ENCODE peak calls at places on chromosomes 6 and 20, in six cellular contexts. U, X, J, Z, V and Y are unnamed samples.

GRCh38 chr6:33271098-33271607 is 523 bp downstream of the VPS52 start:
- DNase-seq in U (no peak), X (no peak), J (no peak), Z (no peak), V (no peak), Y (no peak)

GRCh38 chr6:162772466-162772865 is 44.7 kb downstream of the PACRG start:
- DNase-seq in U (no peak), X (no peak), J (no peak), Z (no peak), V (no peak), Y (no peak)

GRCh38 chr6:25601797-25602679 is 50.0 kb upstream of the SCGN start:
- DNase-seq in U (peak), X (peak), J (peak), Z (no peak), V (no peak), Y (peak)

GRCh38 chr6:160102956-160103824 is 18.4 kb upstream of the SLC22A1 start:
- DNase-seq in U (peak), X (peak), J (peak), Z (no peak), V (no peak), Y (peak)

GRCh38 chr20:36826556-36827244 is 49.2 kb upstream of the TLDC2 start:
- DNase-seq in U (no peak), X (no peak), J (no peak), Z (no peak), V (no peak), Y (peak)

GRCh38 chr20:45611054-45611453 is 18.5 kb upstream of the WFDC10A start:
- DNase-seq in U (no peak), X (peak), J (no peak), Z (no peak), V (peak), Y (peak)

GRCh38 chr6:73774311-73774766 is 78.3 kb downstream of the CD109 start:
- DNase-seq in U (peak), X (peak), J (no peak), Z (no peak), V (no peak), Y (peak)

GRCh38 chr20:38692436-38693411 is 31.6 kb upstream of the SLC32A1 start:
- DNase-seq in U (peak), X (peak), J (peak), Z (no peak), V (peak), Y (peak)

GRCh38 chr6:80622641-80623040 is 516.2 kb downstream of the BCKDHB start:
- DNase-seq in U (no peak), X (no peak), J (peak), Z (no peak), V (no peak), Y (peak)

GRCh38 chr6:118353564-118353963 is 194.5 kb upstream of the PLN start:
- DNase-seq in U (no peak), X (no peak), J (no peak), Z (no peak), V (no peak), Y (no peak)

GRCh38 chr6:88840289-88840688 is 123.1 kb downstream of the RNGTT start:
- DNase-seq in U (no peak), X (no peak), J (no peak), Z (no peak), V (no peak), Y (no peak)

GRCh38 chr20:3980260-3981131 is 34.9 kb downstream of the RNF24 start:
- DNase-seq in U (no peak), X (peak), J (peak), Z (peak), V (no peak), Y (peak)

GRCh38 chr20:43323592-43323991 is 133.9 kb upstream of the PTPRT start:
- DNase-seq in U (no peak), X (no peak), J (no peak), Z (no peak), V (no peak), Y (no peak)

GRCh38 chr6:105954148-105954547 is 132.0 kb upstream of the PRDM1 start:
- DNase-seq in U (no peak), X (no peak), J (no peak), Z (no peak), V (no peak), Y (no peak)

GRCh38 chr20:50027611-50028105 is 44.9 kb downstream of the SNAI1 start:
- DNase-seq in U (no peak), X (peak), J (no peak), Z (peak), V (peak), Y (peak)

GRCh38 chr20:54002056-54002575 is 68.3 kb downstream of the BCAS1 start:
- DNase-seq in U (no peak), X (no peak), J (no peak), Z (no peak), V (no peak), Y (no peak)

GRCh38 chr6:138504764-138505689 is 5.7 kb upstream of the NHSL1 start:
- DNase-seq in U (no peak), X (no peak), J (no peak), Z (no peak), V (no peak), Y (no peak)

GRCh38 chr6:161245363-161245762 is 28.5 kb downstream of the AGPAT4 start:
- DNase-seq in U (no peak), X (no peak), J (no peak), Z (no peak), V (no peak), Y (no peak)

GRCh38 chr6:148952147-148953041 is 205.6 kb downstream of the UST start:
- DNase-seq in U (no peak), X (peak), J (no peak), Z (no peak), V (no peak), Y (peak)

GRCh38 chr6:70180904-70181599 is 121.8 kb downstream of the COL9A1 start:
- DNase-seq in U (no peak), X (no peak), J (no peak), Z (no peak), V (no peak), Y (no peak)

GRCh38 chr6:139520321-139520768 is 145.9 kb upstream of the CITED2 start:
- DNase-seq in U (no peak), X (peak), J (no peak), Z (no peak), V (no peak), Y (peak)

GRCh38 chr6:105263685-105264298 is 84.0 kb upstream of the POPDC3 start:
- DNase-seq in U (no peak), X (no peak), J (no peak), Z (no peak), V (no peak), Y (no peak)

GRCh38 chr6:43578748-43579147 is 2.8 kb downstream of the POLH start:
- DNase-seq in U (no peak), X (peak), J (no peak), Z (no peak), V (no peak), Y (no peak)

GRCh38 chr20:2932497-2932896 is 59.2 kb downstream of the PTPRA start:
- DNase-seq in U (peak), X (peak), J (no peak), Z (no peak), V (no peak), Y (no peak)

GRCh38 chr6:36364669-36365479 is 22.6 kb downstream of the ETV7 start:
- DNase-seq in U (no peak), X (peak), J (no peak), Z (no peak), V (no peak), Y (peak)

GRCh38 chr6:37272834-37273566 is 15.1 kb upstream of the TMEM217 start:
- DNase-seq in U (no peak), X (no peak), J (no peak), Z (no peak), V (no peak), Y (no peak)

GRCh38 chr20:5170341-5170740 is 43.5 kb downstream of the CDS2 start:
- DNase-seq in U (no peak), X (no peak), J (no peak), Z (no peak), V (no peak), Y (no peak)

GRCh38 chr6:79421707-79422484 is 115.3 kb downstream of the LCA5 start:
- DNase-seq in U (peak), X (peak), J (no peak), Z (no peak), V (no peak), Y (peak)

GRCh38 chr6:75337805-75338204 is 53.2 kb upstream of the TMEM30A start:
- DNase-seq in U (no peak), X (peak), J (no peak), Z (no peak), V (no peak), Y (peak)

GRCh38 chr6:129543981-129544380 is 166.0 kb downstream of the ARHGAP18 start:
- DNase-seq in U (no peak), X (peak), J (no peak), Z (no peak), V (no peak), Y (no peak)

GRCh38 chr6:100339574-100340255 is 125.0 kb downstream of the SIM1 start:
- DNase-seq in U (no peak), X (peak), J (no peak), Z (no peak), V (no peak), Y (peak)

GRCh38 chr6:40504274-40504673 is 82.9 kb downstream of the LRFN2 start:
- DNase-seq in U (no peak), X (no peak), J (no peak), Z (no peak), V (no peak), Y (peak)

GRCh38 chr6:157586088-157586414 is 205.1 kb downstream of the ZDHHC14 start:
- DNase-seq in U (no peak), X (peak), J (no peak), Z (no peak), V (no peak), Y (no peak)

GRCh38 chr6:13012271-13012670 is 295.7 kb downstream of the PHACTR1 start:
- DNase-seq in U (no peak), X (no peak), J (no peak), Z (no peak), V (no peak), Y (peak)

GRCh38 chr6:15327271-15327670 is 81.4 kb downstream of the JARID2 start:
- DNase-seq in U (no peak), X (no peak), J (no peak), Z (no peak), V (no peak), Y (peak)

GRCh38 chr20:2696646-2697045 is 4.1 kb downstream of the EBF4 start:
- DNase-seq in U (no peak), X (no peak), J (no peak), Z (no peak), V (no peak), Y (no peak)

GRCh38 chr6:18406955-18407738 is 20.0 kb downstream of the RNF144B start:
- DNase-seq in U (no peak), X (no peak), J (no peak), Z (no peak), V (no peak), Y (no peak)

GRCh38 chr6:78615430-78615904 is 251.9 kb upstream of the IRAK1BP1 start:
- DNase-seq in U (no peak), X (peak), J (no peak), Z (no peak), V (no peak), Y (peak)

DNA sequence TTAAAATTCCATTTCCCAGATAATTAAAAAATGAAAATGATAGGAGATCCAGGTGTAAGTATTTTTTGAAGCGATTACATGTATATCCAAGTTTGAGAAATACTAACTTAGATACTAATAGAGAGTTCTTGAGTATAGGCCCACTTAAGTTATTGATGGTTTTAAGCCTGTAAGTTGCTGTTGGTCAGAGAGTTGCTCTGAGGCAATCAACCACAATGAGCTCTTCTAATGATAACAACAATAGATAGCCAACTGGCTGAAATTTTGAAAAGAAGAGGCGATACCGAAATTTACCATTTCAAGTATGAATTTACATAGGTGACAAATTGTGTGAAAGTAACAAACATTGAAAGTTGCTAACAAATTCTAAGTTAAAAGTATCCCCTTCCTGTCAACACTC is 209.5 kb downstream of the MANEA start:
- DNase-seq in U (no peak), X (no peak), J (no peak), Z (no peak), V (no peak), Y (no peak)
- H3K4me3 ChIP-seq in U (no peak), X (no peak), J (no peak), Z (no peak), V (no peak), Y (no peak)

DNA sequence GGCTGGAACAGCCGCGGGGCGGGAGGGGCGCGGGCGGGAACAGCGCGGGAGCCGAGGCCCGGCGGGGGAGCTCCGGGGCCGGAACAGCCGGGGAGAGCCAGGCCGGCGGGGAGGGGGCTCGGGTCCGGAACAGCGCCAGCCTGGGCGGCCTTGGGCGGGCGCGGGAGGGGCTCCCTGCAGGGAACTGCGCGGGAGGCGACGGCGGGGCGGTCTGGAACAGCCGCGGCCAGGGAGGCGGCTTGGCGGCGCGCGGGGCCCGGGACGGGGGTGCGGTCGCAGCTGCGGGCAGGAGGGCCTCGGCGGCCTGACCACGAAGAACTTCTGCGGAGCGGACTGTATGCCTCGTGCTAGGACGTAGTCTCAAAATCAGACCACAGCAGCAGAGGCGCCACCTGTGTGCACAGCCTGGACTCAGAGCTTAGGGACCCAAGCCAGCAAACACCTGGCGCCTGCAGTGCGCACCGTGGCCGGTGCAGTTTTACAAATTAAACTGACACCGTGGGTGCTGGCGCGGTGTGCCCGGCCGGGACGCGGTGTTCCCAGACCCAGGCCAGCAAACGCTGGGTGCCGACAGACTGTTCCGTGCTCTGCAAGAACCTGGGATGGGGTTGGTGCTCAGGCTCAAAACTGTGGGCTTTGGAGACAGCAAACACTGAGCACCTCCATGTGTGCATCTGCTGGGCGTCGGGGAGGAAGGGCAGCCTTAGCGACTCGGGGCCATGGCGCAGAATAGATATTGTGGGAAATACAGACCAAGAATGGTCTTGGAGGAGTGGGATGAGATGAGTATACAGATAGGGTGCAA is 572 bp downstream of the ZNF341 start:
- DNase-seq in U (no peak), X (peak), J (peak), Z (peak), V (peak), Y (peak)
- TF ChIP-seq CTCF in U (no peak), X (no peak), J (no peak), Z (no peak), V (peak), Y (peak)

GRCh38 chr6:7139835-7140470 is 32.2 kb downstream of the RREB1 start:
- DNase-seq in U (no peak), X (no peak), J (no peak), Z (no peak), V (no peak), Y (no peak)

GRCh38 chr6:7137335-7138106 is 29.8 kb downstream of the RREB1 start:
- DNase-seq in U (peak), X (peak), J (peak), Z (peak), V (no peak), Y (peak)

GRCh38 chr6:7136859-7137334 is 29.1 kb downstream of the RREB1 start:
- DNase-seq in U (no peak), X (no peak), J (no peak), Z (no peak), V (no peak), Y (no peak)

GRCh38 chr6:7138921-7139358 is 31.2 kb downstream of the RREB1 start:
- DNase-seq in U (no peak), X (no peak), J (peak), Z (no peak), V (no peak), Y (no peak)

DNA sequence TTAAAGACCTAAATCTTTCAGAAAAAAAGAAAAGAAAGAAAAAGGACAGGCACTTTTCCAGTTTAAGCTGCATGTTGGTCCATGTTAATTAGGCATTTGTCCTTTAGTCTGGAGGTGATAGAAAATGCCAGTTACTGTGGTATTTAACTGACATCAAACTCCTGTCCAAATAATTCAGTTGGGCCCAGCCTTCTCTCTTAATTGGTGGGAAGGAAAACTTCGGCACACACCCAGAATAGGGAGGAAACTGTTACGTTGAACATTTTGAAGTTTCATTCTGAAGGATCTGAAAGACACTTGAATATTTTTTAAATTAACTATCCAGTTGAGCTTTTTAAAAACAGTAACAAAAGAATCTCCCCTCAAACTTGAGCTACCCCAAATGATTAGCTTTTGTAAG is 30.4 kb downstream of the RREB1 start:
- DNase-seq in U (no peak), X (no peak), J (no peak), Z (no peak), V (no peak), Y (no peak)
- H3K4me3 ChIP-seq in U (no peak), X (no peak), J (no peak), Z (peak), V (no peak), Y (no peak)

GRCh38 chr6:168908887-168909286 is 344.8 kb downstream of the THBS2 start:
- DNase-seq in U (no peak), X (peak), J (no peak), Z (no peak), V (no peak), Y (no peak)

GRCh38 chr6:168908166-168908565 is 345.5 kb downstream of the THBS2 start:
- DNase-seq in U (no peak), X (peak), J (no peak), Z (no peak), V (no peak), Y (peak)

GRCh38 chr6:168906251-168906845 is 347.3 kb downstream of the THBS2 start:
- DNase-seq in U (no peak), X (no peak), J (no peak), Z (no peak), V (no peak), Y (no peak)

GRCh38 chr6:168905451-168906090 is 348.1 kb downstream of the THBS2 start:
- DNase-seq in U (no peak), X (peak), J (no peak), Z (no peak), V (no peak), Y (peak)

DNA sequence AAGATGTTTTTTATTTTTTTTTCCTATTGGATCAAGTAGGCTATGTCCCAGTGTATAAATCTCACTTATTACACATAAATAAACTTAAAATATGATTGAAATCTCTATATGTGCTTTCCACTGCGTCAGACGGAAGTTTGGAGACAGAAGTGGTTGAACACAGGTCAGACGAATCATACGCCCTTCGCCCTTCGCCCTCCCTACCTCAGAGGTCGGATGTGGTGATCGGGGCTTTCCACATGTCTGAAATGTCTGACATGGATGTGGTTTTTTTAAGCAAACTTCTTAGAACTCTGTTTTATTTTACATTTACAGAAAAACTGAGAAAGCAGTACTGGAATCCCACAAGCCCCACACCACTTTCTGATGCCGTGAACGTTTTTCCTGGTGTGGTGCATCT is 344.4 kb downstream of the THBS2 start:
- DNase-seq in U (no peak), X (peak), J (no peak), Z (no peak), V (no peak), Y (no peak)
- TF ChIP-seq CTCF in U (no peak), X (no peak), J (no peak), Z (no peak), V (no peak), Y (no peak)

GRCh38 chr20:346033-346639 is 775 bp upstream of the NRSN2 start:
- DNase-seq in U (no peak), X (no peak), J (no peak), Z (no peak), V (no peak), Y (no peak)
- H3K4me3 ChIP-seq in U (peak), X (peak), J (peak), Z (peak), V (peak), Y (peak)

DNA sequence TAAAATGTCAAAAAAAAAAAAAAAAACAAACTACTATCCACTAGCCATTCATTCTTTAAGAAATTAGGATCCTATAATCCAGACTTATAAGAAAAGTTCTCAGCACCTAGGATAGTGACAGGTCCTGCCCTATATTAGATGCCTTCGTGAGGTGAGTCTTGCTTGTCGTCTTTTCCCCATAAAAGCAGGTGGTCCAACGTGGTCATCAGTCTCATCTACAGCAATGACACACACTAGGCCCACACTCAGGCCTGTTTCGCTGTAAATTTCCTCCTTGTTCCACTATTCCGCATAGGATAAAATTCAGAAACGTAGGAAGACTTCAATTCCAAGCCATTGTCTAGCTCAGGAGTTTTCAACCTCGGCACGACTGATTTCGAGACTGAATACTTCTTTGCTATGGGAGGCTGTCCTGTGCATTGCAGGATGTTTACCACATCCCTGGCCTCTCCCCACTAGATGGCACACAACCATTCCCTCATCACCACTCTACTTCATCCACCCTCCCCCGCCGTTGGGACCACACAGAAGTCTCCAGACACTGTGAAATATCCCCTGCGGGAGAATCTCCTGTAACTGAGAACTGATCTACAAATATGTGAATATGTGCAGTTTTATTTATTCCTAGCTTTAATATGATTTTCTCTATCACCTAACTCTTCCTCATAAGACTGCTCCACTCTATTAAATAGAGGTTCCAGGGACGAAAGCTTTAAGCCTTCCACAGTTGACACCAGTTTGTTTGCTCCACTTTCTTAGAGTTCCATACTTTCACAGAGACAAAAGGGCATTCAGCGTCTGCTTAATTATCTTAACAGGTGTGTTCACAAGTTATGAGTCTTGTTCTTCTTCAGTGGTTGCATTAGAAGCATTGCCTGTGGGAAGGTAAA is 346.3 kb downstream of the BMP2 start:
- DNase-seq in U (peak), X (peak), J (peak), Z (peak), V (peak), Y (peak)
- TF ChIP-seq CTCF in U (peak), X (peak), J (peak), Z (peak), V (peak), Y (peak)